ENCODE peak calls at places on chromosomes 16 and 17, in eight cellular contexts. P, R, A, J, E, T, W and C are unnamed samples.

GRCh38 chr17:54903375-54903774 is 2.7 kb downstream of the TOM1L1 start:
- DNase-seq in P (no peak), R (no peak), A (no peak), W (no peak), E (no peak), T (no peak), J (no peak), C (no peak)

GRCh38 chr17:82876149-82876548 is 36.3 kb upstream of the ZNF750 start:
- DNase-seq in E (peak), R (peak), T (no peak), J (no peak), A (no peak), W (peak), P (no peak), C (peak)

GRCh38 chr16:67024384-67024896 is 4.5 kb upstream of the CBFB start:
- DNase-seq in A (no peak), J (no peak), E (no peak), W (no peak), T (no peak), R (no peak), P (no peak), C (no peak)

GRCh38 chr17:7208027-7208571 is 11.5 kb downstream of the DLG4 start:
- DNase-seq in A (no peak), R (no peak), E (no peak), J (no peak), W (no peak), T (no peak), P (no peak), C (no peak)

GRCh38 chr17:39153541-39154111 is 2.2 kb upstream of the PLXDC1 start:
- DNase-seq in T (peak), R (peak), E (peak), P (peak), J (peak), A (peak), W (peak), C (peak)

GRCh38 chr17:82962163-82962720 is 117.2 kb upstream of the METRNL start:
- DNase-seq in E (no peak), A (no peak), R (peak), W (peak), T (no peak), J (no peak), P (no peak), C (no peak)

GRCh38 chr17:40558300-40558584 is 7.0 kb downstream of the CCR7 start:
- DNase-seq in T (no peak), A (no peak), W (no peak), E (no peak), J (no peak), R (no peak), P (no peak), C (peak)

GRCh38 chr17:42706732-42707131 is 24.4 kb downstream of the CNTNAP1 start:
- DNase-seq in T (no peak), E (no peak), R (no peak), W (no peak), J (peak), P (no peak), A (no peak), C (no peak)

GRCh38 chr17:63399856-63400255 is 46.2 kb downstream of the CYB561 start:
- DNase-seq in R (peak), T (peak), P (peak), E (peak), J (no peak), A (no peak), W (peak), C (no peak)

GRCh38 chr16:84782841-84783240 is 36.9 kb upstream of the CRISPLD2 start:
- DNase-seq in W (no peak), A (no peak), J (no peak), P (no peak), E (no peak), T (no peak), R (no peak), C (no peak)

GRCh38 chr17:59381716-59382570 is 50.5 kb downstream of the YPEL2 start:
- DNase-seq in R (no peak), W (no peak), T (peak), J (no peak), P (no peak), E (peak), A (peak), C (no peak)

GRCh38 chr17:82875418-82875856 is 35.6 kb upstream of the ZNF750 start:
- DNase-seq in R (no peak), W (no peak), P (no peak), T (no peak), E (peak), A (no peak), J (no peak), C (no peak)